ENCODE peak calls at places on chromosomes 2 and 18, in nine cellular contexts. W is heart left ventricle, U is A549, T is upper lobe of left lung, D is K562, C is uterus, A is esophagus squamous epithelium, J is body of pancreas, Y is adrenal gland. S is an unnamed sample.

GRCh38 chr18:36139251-36139650 is 9.6 kb downstream of the ELP2 start:
- DNase-seq in D (no peak), C (no peak), A (no peak), J (no peak), W (no peak), U (no peak), Y (no peak), T (no peak), S (no peak)

GRCh38 chr18:79707239-79707638 is 27.6 kb downstream of the CTDP1 start:
- DNase-seq in C (no peak), Y (no peak), D (no peak), T (no peak), A (no peak), U (no peak), W (no peak), J (no peak), S (no peak)

GRCh38 chr2:207385903-207386302 is 143.9 kb upstream of the CREB1 start:
- DNase-seq in W (no peak), U (no peak), C (no peak), Y (no peak), D (no peak), A (no peak), J (no peak), T (no peak), S (no peak)

GRCh38 chr2:112153179-112153490 is 14.9 kb downstream of the FBLN7 start:
- DNase-seq in U (no peak), A (no peak), C (peak; percentile 53), T (no peak), J (no peak), D (no peak), Y (peak; percentile 34), W (no peak), S (no peak)

GRCh38 chr2:150487537-150488429 is at the start of gene RND3:
- DNase-seq in D (peak; percentile 58), U (peak; percentile 86), Y (peak; percentile 99), W (peak; percentile 96), T (peak; percentile 94), C (peak; percentile 95), A (peak; percentile 31), J (peak; percentile 97), S (peak; percentile 64)

GRCh38 chr2:168574856-168575630 is 119.0 kb downstream of the CERS6 start:
- DNase-seq in J (no peak), D (no peak), C (no peak), W (no peak), Y (no peak), A (no peak), T (no peak), U (no peak), S (no peak)

GRCh38 chr2:162890690-162891311 is 52.2 kb upstream of the KCNH7 start:
- DNase-seq in Y (no peak), J (peak; percentile 37), T (no peak), D (peak; percentile 18), W (no peak), C (no peak), U (peak; percentile 7), A (no peak), S (peak; percentile 69)

GRCh38 chr2:223669453-223670225 is 67.5 kb upstream of the SCG2 start:
- DNase-seq in W (no peak), Y (no peak), U (no peak), J (no peak), A (no peak), D (no peak), C (no peak), T (no peak), S (no peak)

GRCh38 chr2:64329848-64330247 is 124.1 kb upstream of the LGALSL start:
- DNase-seq in D (no peak), C (no peak), J (no peak), Y (no peak), W (peak; percentile 55), T (peak; percentile 42), U (no peak), A (no peak), S (no peak)

GRCh38 chr2:70124983-70125480 is 37.8 kb downstream of the PCBP1 start:
- DNase-seq in J (peak; percentile 73), A (no peak), W (peak; percentile 76), U (peak; percentile 71), T (peak; percentile 66), D (peak; percentile 63), C (peak; percentile 67), Y (peak; percentile 85), S (peak; percentile 83)
- TF ChIP-seq POLR2A in J (peak; percentile 52), A (no peak), W (peak; percentile 32), U (peak; percentile 75), T (peak; percentile 69), D (no peak), C (no peak), Y (no peak), S (peak; percentile 75)

GRCh38 chr18:24014062-24014985 is at the start of gene TTC39C:
- DNase-seq in D (peak; percentile 63), T (peak; percentile 70), U (peak; percentile 40), C (peak; percentile 81), A (peak; percentile 49), J (peak; percentile 75), Y (peak; percentile 81), W (peak; percentile 66), S (peak; percentile 46)
- TF ChIP-seq POLR2A in D (no peak), T (peak; percentile 57), U (peak; percentile 18), C (no peak), A (no peak), J (peak; percentile 63), Y (no peak), W (no peak), S (no peak)

GRCh38 chr2:74472086-74472944 is at the start of gene MRPL53:
- DNase-seq in C (peak; percentile 93), U (peak; percentile 70), W (peak; percentile 95), Y (peak; percentile 98), D (peak; percentile 80), A (peak; percentile 60), J (peak; percentile 96), T (peak; percentile 94), S (peak; percentile 96)
- TF ChIP-seq POLR2A in C (peak; percentile 55), U (peak; percentile 94), W (peak; percentile 88), Y (peak; percentile 60), D (peak; percentile 95), A (peak; percentile 28), J (peak; percentile 91), T (peak; percentile 93), S (peak; percentile 99)

DNA sequence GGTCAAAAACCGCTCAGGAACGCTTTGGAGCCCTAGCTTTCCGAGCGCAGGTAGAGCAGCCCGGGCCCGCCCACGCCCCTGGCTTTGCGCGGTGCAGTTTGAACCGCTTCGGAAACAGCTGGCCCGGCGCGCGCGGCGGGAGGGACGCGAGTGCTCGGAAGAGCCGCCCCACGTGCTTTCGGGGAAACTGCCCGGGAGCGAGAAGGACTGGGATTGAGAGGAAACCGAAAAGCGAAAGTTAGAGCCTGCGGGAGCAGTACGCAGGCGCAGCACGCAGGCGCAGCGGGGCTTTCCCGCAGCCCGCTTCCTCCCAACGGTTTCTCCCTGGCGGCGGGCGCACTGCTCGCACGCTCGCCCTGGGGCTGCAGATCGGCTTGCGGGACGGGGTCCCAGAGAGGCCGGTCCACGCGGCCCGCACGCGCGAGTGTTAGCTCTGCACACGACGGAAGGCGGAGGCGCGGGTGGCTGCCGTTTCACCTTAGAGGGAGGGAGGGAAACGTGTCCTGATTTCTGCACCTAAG is 6.3 kb upstream of the STAT1 start:
- DNase-seq in D (peak; percentile 92), U (peak; percentile 95), J (peak; percentile 96), A (peak; percentile 27), Y (peak; percentile 96), W (peak; percentile 94), C (peak; percentile 97), T (peak; percentile 94), S (peak; percentile 98)
- TF ChIP-seq POLR2A in D (peak; percentile 92), U (peak; percentile 90), J (peak; percentile 90), A (peak; percentile 61), Y (peak; percentile 82), W (peak; percentile 88), C (peak; percentile 69), T (peak; percentile 99), S (peak; percentile 98)

DNA sequence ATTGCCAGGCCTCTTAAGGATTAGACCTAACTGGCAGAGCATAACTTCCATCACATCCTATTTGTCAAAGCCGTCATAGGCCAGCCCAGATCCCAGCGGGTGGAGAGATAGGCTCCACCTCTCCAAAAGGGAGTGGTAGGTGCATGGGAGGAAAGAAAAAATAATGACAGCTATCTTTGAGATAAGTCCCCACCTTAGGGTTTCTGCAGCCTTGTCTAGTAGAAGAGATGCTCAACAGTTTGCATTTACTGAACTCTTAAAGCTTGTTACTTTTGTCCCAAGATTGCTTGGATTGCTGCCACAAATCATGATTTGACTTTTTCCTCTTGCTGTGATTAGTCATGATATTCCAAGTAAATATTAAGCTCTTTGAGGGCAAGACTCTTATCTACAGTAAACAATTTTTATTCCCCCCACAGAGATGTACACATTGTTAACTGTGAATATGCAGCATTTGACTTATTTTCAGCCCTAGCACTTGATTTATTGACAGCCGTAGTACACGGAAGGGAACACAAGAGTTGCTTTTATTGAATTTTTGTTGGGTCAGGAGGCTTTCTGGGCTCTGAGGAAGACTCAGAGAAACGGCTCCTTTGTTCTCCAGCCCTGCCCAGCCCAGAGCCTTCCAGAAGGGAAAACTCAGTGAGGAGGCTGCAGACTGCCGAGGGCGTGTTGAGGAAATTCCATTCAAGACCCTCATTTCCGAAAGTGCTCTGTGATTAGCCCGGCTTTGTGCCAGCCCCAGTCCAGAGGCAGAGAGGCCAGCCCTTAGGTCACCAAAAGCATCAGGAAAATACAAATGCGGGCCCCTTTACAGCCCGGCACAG is 75.5 kb upstream of the ZNF532 start:
- DNase-seq in C (no peak), T (no peak), Y (peak; percentile 81), J (no peak), D (no peak), U (peak; percentile 77), W (peak; percentile 77), A (no peak), S (peak; percentile 34)
- TF ChIP-seq POLR2A in C (no peak), T (no peak), Y (no peak), J (no peak), D (no peak), U (no peak), W (no peak), A (no peak), S (no peak)

GRCh38 chr2:117814417-117815264 is at the start of gene DDX18:
- DNase-seq in Y (peak; percentile 99), C (peak; percentile 98), A (peak; percentile 85), D (peak; percentile 83), W (peak; percentile 97), J (peak; percentile 98), T (peak; percentile 96), U (peak; percentile 50), S (peak; percentile 98)
- TF ChIP-seq POLR2A in Y (peak; percentile 54), C (peak; percentile 39), A (no peak), D (peak; percentile 92), W (peak; percentile 45), J (peak; percentile 85), T (peak; percentile 73), U (peak; percentile 75), S (peak; percentile 86)

S was measured in erythroblast.